ENCODE peak calls at places on chromosomes 5 and 9, in ten cellular contexts. N is lower lobe of right lung; E is transverse colon; S is NCI-H2029 treated with DMSO at 0.1 percent for 48 hours; C is activated CD4-positive, alpha-beta memory T cell treated with anti-CD3 and anti-CD28 coated beads for 36 hours; Y is ureter; R is NCI-H748 treated with DMSO at 0.1 percent for 48 hours; A is T-helper 2 cell; O is sigmoid colon; H is frontal cortex. Q is an unnamed sample.
A peak's percentile ranks its signal among the peaks of the same experiment; 100 is the strongest.

GRCh38 chr9:129400001-129400970 is 220.6 kb downstream of the C9orf50 start:
- DNase-seq in O (no peak), R (no peak), S (no peak), C (no peak), N (peak; percentile 34), H (no peak), E (no peak), A (no peak), Y (no peak), Q (peak; percentile 84)

GRCh38 chr9:14687042-14687719 is 6.1 kb downstream of the ZDHHC21 start:
- DNase-seq in A (no peak), H (no peak), Y (no peak), C (no peak), N (no peak), S (no peak), R (no peak), O (no peak), E (no peak), Q (no peak)

GRCh38 chr9:35816708-35817107 is 1.9 kb upstream of the HINT2 start:
- DNase-seq in H (no peak), R (no peak), S (no peak), A (no peak), C (no peak), O (no peak), E (no peak), N (no peak), Y (no peak), Q (no peak)

GRCh38 chr9:117084221-117084620 is 330.6 kb downstream of the ASTN2 start:
- DNase-seq in O (no peak), Y (no peak), N (no peak), E (no peak), H (no peak), C (no peak), R (no peak), S (no peak), A (no peak), Q (no peak)

GRCh38 chr5:152560508-152561137 is 155.5 kb upstream of the NMUR2 start:
- DNase-seq in H (no peak), R (peak; percentile 24), C (peak; percentile 60), O (no peak), E (peak; percentile 46), S (peak; percentile 21), A (no peak), N (no peak), Y (no peak), Q (no peak)

GRCh38 chr9:121026768-121027167 is 23.3 kb downstream of the C5 start:
- DNase-seq in N (no peak), E (no peak), A (no peak), C (no peak), R (no peak), S (no peak), O (no peak), Y (no peak), H (no peak), Q (no peak)

GRCh38 chr9:76162751-76163500 is 231.3 kb downstream of the RFK start:
- DNase-seq in N (no peak), Y (no peak), H (no peak), R (no peak), S (no peak), C (no peak), A (no peak), E (no peak), O (no peak), Q (no peak)

GRCh38 chr5:132797651-132798050 is 15.5 kb upstream of the SOWAHA start:
- DNase-seq in C (no peak), H (no peak), R (no peak), N (no peak), Y (no peak), O (no peak), E (no peak), S (no peak), A (no peak), Q (no peak)

GRCh38 chr9:93829271-93830223 is 125.6 kb downstream of the BARX1 start:
- DNase-seq in A (no peak), C (no peak), H (no peak), E (no peak), N (no peak), O (no peak), S (no peak), Y (no peak), R (no peak), Q (no peak)

GRCh38 chr5:140647042-140647341 is 438 bp downstream of the NDUFA2 start:
- DNase-seq in C (no peak), H (no peak), Y (no peak), O (no peak), S (no peak), E (no peak), N (no peak), A (no peak), R (no peak), Q (no peak)

GRCh38 chr5:148844433-148845279 is 18.2 kb downstream of the ADRB2 start:
- DNase-seq in Y (no peak), H (no peak), O (no peak), R (no peak), C (peak; percentile 45), S (no peak), N (no peak), A (no peak), E (no peak), Q (no peak)

GRCh38 chr5:172179032-172179989 is 8.7 kb downstream of the STK10 start:
- DNase-seq in S (no peak), E (peak; percentile 45), O (no peak), C (peak; percentile 71), Y (no peak), A (no peak), R (no peak), H (no peak), N (no peak), Q (no peak)

GRCh38 chr9:133993635-133994253 is 1.6 kb upstream of the VAV2 start:
- DNase-seq in S (no peak), R (no peak), N (no peak), E (no peak), C (no peak), O (no peak), A (no peak), H (no peak), Y (no peak), Q (peak; percentile 65)

GRCh38 chr5:7087719-7088297 is 308.1 kb upstream of the ADCY2 start:
- DNase-seq in O (no peak), Y (no peak), N (no peak), S (no peak), A (no peak), H (no peak), E (no peak), R (no peak), C (no peak), Q (no peak)

GRCh38 chr9:114237781-114238180 is 82.4 kb downstream of the COL27A1 start:
- DNase-seq in H (no peak), A (no peak), S (no peak), C (no peak), E (no peak), N (no peak), Y (no peak), O (no peak), R (no peak), Q (no peak)

GRCh38 chr5:92492908-92493307 is 1088.1 kb downstream of the NR2F1-AS1 start:
- DNase-seq in Y (no peak), C (no peak), E (no peak), R (no peak), H (no peak), N (no peak), A (no peak), S (no peak), O (no peak), Q (no peak)

GRCh38 chr5:143002459-143003327 is 232.5 kb downstream of the ARHGAP26 start:
- DNase-seq in N (peak; percentile 52), O (no peak), S (no peak), A (no peak), R (peak; percentile 7), Y (no peak), H (no peak), C (peak; percentile 79), E (peak; percentile 54), Q (no peak)

GRCh38 chr5:68519135-68519534 is 303.6 kb downstream of the PIK3R1 start:
- DNase-seq in Y (no peak), A (no peak), R (no peak), H (no peak), O (no peak), S (no peak), N (no peak), E (no peak), C (no peak), Q (no peak)

GRCh38 chr5:54249210-54250028 is 61.0 kb downstream of the ARL15 start:
- DNase-seq in S (peak; percentile 26), E (peak; percentile 14), O (no peak), A (no peak), N (peak; percentile 52), H (no peak), R (no peak), C (peak; percentile 31), Y (no peak), Q (no peak)

GRCh38 chr5:5665225-5666075 is 243.0 kb downstream of the ICE1 start:
- DNase-seq in C (no peak), Y (no peak), A (no peak), E (no peak), O (no peak), H (no peak), R (no peak), S (no peak), N (no peak), Q (no peak)

GRCh38 chr9:114643001-114643400 is 14.6 kb downstream of the TEX53 start:
- DNase-seq in R (no peak), N (no peak), C (no peak), O (no peak), Y (no peak), H (no peak), S (no peak), A (no peak), E (no peak), Q (no peak)

GRCh38 chr9:130835441-130836298 is 616 bp downstream of the ABL1 start:
- DNase-seq in E (peak; percentile 40), A (no peak), N (peak; percentile 66), O (peak; percentile 79), S (no peak), R (peak; percentile 13), Y (no peak), C (peak; percentile 50), H (peak; percentile 71), Q (no peak)

GRCh38 chr9:29625292-29625731 is 2052.0 kb upstream of the C9orf72 start:
- DNase-seq in N (no peak), S (no peak), Y (no peak), A (no peak), O (no peak), E (no peak), H (no peak), R (no peak), C (no peak), Q (no peak)

GRCh38 chr9:96453625-96454024 is 3.7 kb downstream of the HABP4 start:
- DNase-seq in C (peak; percentile 19), R (no peak), A (no peak), E (no peak), S (no peak), O (no peak), N (no peak), Y (no peak), H (peak; percentile 55), Q (no peak)

GRCh38 chr5:146213210-146213838 is 9.9 kb downstream of the RBM27 start:
- DNase-seq in H (no peak), Y (no peak), R (peak; percentile 15), O (no peak), E (no peak), A (no peak), C (no peak), S (peak; percentile 38), N (no peak), Q (no peak)

GRCh38 chr9:14383296-14383695 is 69.4 kb upstream of the NFIB start:
- DNase-seq in N (no peak), H (no peak), A (no peak), R (no peak), E (no peak), S (no peak), C (no peak), O (no peak), Y (no peak), Q (no peak)

GRCh38 chr5:81848368-81848767 is 97.5 kb upstream of the SSBP2 start:
- DNase-seq in O (no peak), S (no peak), Y (no peak), C (no peak), R (no peak), A (no peak), E (peak; percentile 32), H (no peak), N (no peak), Q (no peak)

GRCh38 chr5:73233461-73234151 is 60.6 kb downstream of the TMEM174 start:
- DNase-seq in N (no peak), R (no peak), O (no peak), C (no peak), A (no peak), Y (no peak), H (no peak), S (no peak), E (no peak), Q (no peak)